ENCODE peak calls at places on chromosome 5, in five cellular contexts. F is fibroblast of mammary gland; P is activated naive CD4-positive, alpha-beta T cell treated with anti-CD3 and anti-CD28 coated beads for 36 hours; W is activated naive CD8-positive, alpha-beta T cell treated with anti-CD3 and anti-CD28 coated beads, Interleukin-2, amount 50 U/mL, for 24 hours; S is renal cortical epithelial cell. Y is an unnamed sample.

GRCh38 chr5:142659405-142659804 is 26.5 kb downstream of the FGF1 start:
- DNase-seq in F (no peak), P (no peak), W (no peak), S (no peak), Y (no peak)

GRCh38 chr5:137072376-137073174 is 426.6 kb downstream of the SPOCK1 start:
- DNase-seq in F (peak), P (no peak), W (no peak), S (peak), Y (no peak)

GRCh38 chr5:159906463-159906862 is 9.8 kb upstream of the ADRA1B start:
- DNase-seq in F (no peak), P (no peak), W (no peak), S (peak), Y (no peak)

GRCh38 chr5:58545912-58546311 is 37.0 kb upstream of the RAB3C start:
- DNase-seq in F (no peak), P (no peak), W (no peak), S (peak), Y (no peak)

GRCh38 chr5:73028991-73029540 is 73.2 kb downstream of the FCHO2 start:
- DNase-seq in F (peak), P (no peak), W (no peak), S (no peak), Y (no peak)

GRCh38 chr5:148828461-148829247 is 2.2 kb downstream of the ADRB2 start:
- DNase-seq in F (no peak), P (no peak), W (no peak), S (peak), Y (no peak)

GRCh38 chr5:145495741-145496140 is 339.4 kb downstream of the PRELID2 start:
- DNase-seq in F (peak), P (peak), W (no peak), S (peak), Y (no peak)

GRCh38 chr5:108432024-108432423 is 50.1 kb upstream of the FBXL17 start:
- DNase-seq in F (peak), P (no peak), W (no peak), S (peak), Y (no peak)

GRCh38 chr5:57844410-57844809 is 361.8 kb upstream of the ACTBL2 start:
- DNase-seq in F (no peak), P (no peak), W (no peak), S (no peak), Y (no peak)

GRCh38 chr5:53479656-53480473 is 564 bp upstream of the FST start:
- DNase-seq in F (peak), P (peak), W (peak), S (no peak), Y (peak)

GRCh38 chr5:8234179-8234578 is 365.2 kb downstream of the MTRR start:
- DNase-seq in F (no peak), P (no peak), W (no peak), S (no peak), Y (no peak)

Y was measured in immature natural killer cell.